ENCODE peak calls at places on chromosome 4, in eight cellular contexts. X is K562, R is stomach, S is transverse colon, H is tibial nerve, T is upper lobe of left lung, D is A549, C is sigmoid colon. U is an unnamed sample.

GRCh38 chr4:84503495-84504437 is 4.7 kb upstream of the NKX6-1 start:
- DNase-seq in H (peak; percentile 36), C (no peak), X (peak; percentile 68), R (no peak), S (no peak), T (no peak), D (peak; percentile 56), U (no peak)

GRCh38 chr4:16270654-16271328 is 44.5 kb upstream of the TAPT1 start:
- DNase-seq in C (no peak), T (no peak), X (peak; percentile 19), D (no peak), R (no peak), H (no peak), S (no peak), U (no peak)

GRCh38 chr4:184643726-184644125 is 5.5 kb downstream of the CASP3 start:
- DNase-seq in H (no peak), T (no peak), C (no peak), X (no peak), R (no peak), S (no peak), D (no peak), U (no peak)

GRCh38 chr4:18081708-18082107 is 60.2 kb upstream of the LCORL start:
- DNase-seq in H (no peak), S (no peak), D (no peak), T (no peak), R (no peak), C (no peak), X (peak; percentile 19), U (no peak)

GRCh38 chr4:1746265-1746691 is 25.0 kb downstream of the TACC3 start:
- DNase-seq in X (peak; percentile 88), R (peak; percentile 80), T (peak; percentile 96), C (peak; percentile 78), S (peak; percentile 74), D (peak; percentile 73), H (peak; percentile 48), U (peak; percentile 73)

GRCh38 chr4:163331629-163332360 is 601 bp downstream of the NPY1R start:
- DNase-seq in X (no peak), H (no peak), S (peak; percentile 13), T (peak; percentile 85), R (no peak), C (no peak), D (peak; percentile 4), U (peak; percentile 21)

GRCh38 chr4:57219389-57219890 is 109.3 kb upstream of the IGFBP7 start:
- DNase-seq in X (no peak), D (no peak), C (no peak), R (no peak), T (no peak), S (no peak), H (no peak), U (no peak)

GRCh38 chr4:1777822-1778641 is 15.1 kb upstream of the FGFR3 start:
- DNase-seq in S (no peak), X (peak; percentile 81), D (peak; percentile 49), H (no peak), T (no peak), R (no peak), C (no peak), U (no peak)

GRCh38 chr4:106358899-106359298 is 9.7 kb downstream of the GIMD1 start:
- DNase-seq in C (no peak), D (no peak), H (no peak), X (no peak), S (no peak), T (no peak), R (no peak), U (no peak)

GRCh38 chr4:184273166-184274147 is 55.8 kb upstream of the ENPP6 start:
- DNase-seq in X (no peak), T (no peak), C (no peak), S (no peak), D (no peak), R (no peak), H (no peak), U (no peak)

DNA sequence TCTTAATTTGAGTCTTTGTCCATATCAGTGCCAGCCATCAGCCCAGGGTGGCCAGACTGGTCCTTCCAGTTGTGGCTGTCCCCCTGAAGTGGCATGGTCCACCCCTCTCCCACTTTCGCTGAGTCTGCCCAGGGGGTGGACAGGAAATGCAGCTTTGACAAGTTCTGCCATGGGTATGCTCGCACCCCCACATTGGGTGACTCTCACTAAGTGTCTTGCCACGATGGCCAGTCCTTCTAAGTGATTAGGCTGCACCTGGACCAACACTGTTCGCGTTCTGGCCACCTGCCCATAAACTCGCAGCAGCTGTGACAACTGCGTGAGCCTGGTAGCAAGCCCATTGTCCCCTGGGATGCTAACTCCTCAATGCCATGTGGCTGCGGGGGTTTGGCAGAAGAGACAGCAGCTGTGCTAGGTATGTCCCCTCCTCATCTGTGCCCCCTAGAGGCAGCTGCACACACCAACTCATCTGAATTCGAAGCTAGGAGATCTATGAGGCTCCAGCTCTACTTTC is 10.0 kb upstream of the LNX1 start:
- DNase-seq in C (no peak), D (no peak), R (no peak), S (peak; percentile 29), T (no peak), H (peak; percentile 13), X (peak; percentile 53), U (peak; percentile 38)
- TF ChIP-seq EP300 in C (no peak), D (no peak), R (no peak), S (no peak), T (no peak), H (no peak), X (no peak), U (no peak)

GRCh38 chr4:123546661-123547060 is 150.1 kb downstream of the SPRY1 start:
- DNase-seq in S (peak; percentile 14), C (no peak), H (no peak), R (no peak), X (no peak), D (no peak), T (no peak), U (no peak)

GRCh38 chr4:123545569-123546122 is 149.1 kb downstream of the SPRY1 start:
- DNase-seq in S (no peak), C (no peak), T (no peak), D (no peak), R (no peak), H (no peak), X (no peak), U (no peak)

GRCh38 chr4:123547818-123548200 is 151.2 kb downstream of the SPRY1 start:
- DNase-seq in X (no peak), D (no peak), C (no peak), T (no peak), H (no peak), R (no peak), S (no peak), U (no peak)

GRCh38 chr4:123546123-123546654 is 149.6 kb downstream of the SPRY1 start:
- DNase-seq in S (peak; percentile 27), C (no peak), R (peak; percentile 50), H (no peak), T (no peak), D (no peak), X (no peak), U (no peak)

GRCh38 chr4:123547167-123547817 is 150.7 kb downstream of the SPRY1 start:
- DNase-seq in X (peak; percentile 29), T (peak; percentile 77), R (peak; percentile 89), D (no peak), C (no peak), H (no peak), S (peak; percentile 78), U (no peak)
- TF ChIP-seq POLR2A in X (no peak), T (peak; percentile 52), R (no peak), D (no peak), C (no peak), H (no peak), S (peak; percentile 56), U (no peak)

GRCh38 chr4:118850813-118851173 is 14.9 kb upstream of the SEC24D start:
- DNase-seq in R (no peak), D (no peak), C (no peak), T (no peak), H (no peak), S (no peak), X (no peak), U (no peak)
- H3K4me3 ChIP-seq in R (peak overlapping the region; percentile 47), D (no peak overlapping the region), C (peak overlapping the region; percentile 37), T (peak overlapping the region; percentile 11), H (peak overlapping the region; percentile 47), S (peak overlapping the region; percentile 45), X (no peak overlapping the region), U (peak overlapping the region; percentile 43)

GRCh38 chr4:8409271-8410065 is 31.1 kb downstream of the ACOX3 start:
- DNase-seq in X (peak; percentile 82), C (peak; percentile 68), D (no peak), T (no peak), R (peak; percentile 63), H (no peak), S (peak; percentile 51), U (no peak)
- TF ChIP-seq EP300 in X (no peak), C (no peak), D (no peak), T (no peak), R (no peak), H (no peak), S (no peak), U (no peak)

DNA sequence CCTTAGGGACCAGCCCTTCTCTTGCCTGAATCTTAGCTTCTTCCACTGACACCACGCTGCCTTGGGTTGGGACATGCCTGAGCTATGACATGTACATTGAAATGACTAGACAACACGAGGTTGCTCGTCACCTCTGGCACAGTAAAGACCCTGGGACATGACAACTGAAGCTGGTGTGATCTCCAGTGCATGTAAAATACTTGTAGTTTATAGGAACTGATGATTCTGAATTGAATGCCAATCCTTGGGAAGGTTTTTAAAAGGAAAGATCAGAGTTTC is 100.7 kb upstream of the PGRMC2 start:
- DNase-seq in T (no peak), X (no peak), S (no peak), H (no peak), D (no peak), R (no peak), C (no peak), U (no peak)
- TF ChIP-seq POLR2A in T (no peak), X (no peak), S (no peak), H (no peak), D (no peak), R (no peak), C (no peak), U (no peak)

GRCh38 chr4:6573986-6574746 is 823 bp upstream of the MAN2B2 start:
- DNase-seq in R (no peak), D (no peak), T (no peak), S (no peak), C (no peak), X (peak; percentile 37), H (no peak), U (no peak)
- H3K4me3 ChIP-seq in R (peak overlapping the region; percentile 83), D (peak overlapping the region; percentile 75), T (peak overlapping the region; percentile 73), S (peak overlapping the region; percentile 69), C (peak overlapping the region; percentile 71), X (peak overlapping the region; percentile 97), H (peak overlapping the region; percentile 93), U (peak overlapping the region; percentile 83)

GRCh38 chr4:10762541-10762940 is 78.0 kb upstream of the CLNK start:
- DNase-seq in R (no peak), H (no peak), C (peak; percentile 65), D (no peak), S (no peak), X (no peak), T (no peak), U (no peak)
- TF ChIP-seq EP300 in R (no peak), H (no peak), C (peak; percentile 38), D (no peak), S (no peak), X (no peak), T (no peak), U (no peak)